ENCODE peak calls at places on chromosomes 4 and X, in six cellular contexts. J, Y, W, D, X and H are unnamed samples.

GRCh38 chr4:165874799-165875371 is 1.8 kb downstream of the TLL1 start:
- DNase-seq in J (peak; percentile 77), Y (no peak), W (no peak), D (no peak), X (peak; percentile 63), H (peak; percentile 37)

GRCh38 chr4:21593268-21594002 is 355.1 kb downstream of the KCNIP4 start:
- DNase-seq in J (no peak), Y (no peak), W (no peak), D (no peak), X (no peak), H (no peak)

GRCh38 chrX:84865113-84865512 is 138.6 kb upstream of the APOOL start:
- DNase-seq in J (no peak), Y (peak; percentile 2), W (no peak), D (no peak), X (no peak), H (no peak)

GRCh38 chr4:88195666-88196365 is 37.4 kb upstream of the ABCG2 start:
- DNase-seq in J (peak; percentile 73), Y (no peak), W (no peak), D (no peak), X (no peak), H (no peak)

GRCh38 chrX:66684196-66684595 is 45.3 kb upstream of the EDA2R start:
- DNase-seq in J (no peak), Y (no peak), W (no peak), D (no peak), X (no peak), H (no peak)

GRCh38 chr4:8547108-8547911 is 32.9 kb upstream of the GPR78 start:
- DNase-seq in J (peak; percentile 91), Y (peak; percentile 71), W (no peak), D (no peak), X (no peak), H (peak; percentile 48)

GRCh38 chr4:80926891-80927290 is 103.6 kb upstream of the BMP3 start:
- DNase-seq in J (no peak), Y (no peak), W (no peak), D (no peak), X (no peak), H (no peak)

GRCh38 chr4:154877110-154877760 is 96.2 kb downstream of the RBM46 start:
- DNase-seq in J (no peak), Y (peak; percentile 16), W (no peak), D (no peak), X (no peak), H (peak; percentile 14)

GRCh38 chr4:102640669-102641068 is 120.1 kb downstream of the MANBA start:
- DNase-seq in J (no peak), Y (peak; percentile 50), W (no peak), D (no peak), X (no peak), H (no peak)

GRCh38 chr4:106062452-106062875 is 167.2 kb downstream of the NPNT start:
- DNase-seq in J (no peak), Y (peak; percentile 64), W (peak; percentile 21), D (no peak), X (no peak), H (peak; percentile 59)

GRCh38 chr4:146582864-146583263 is 55.8 kb upstream of the POU4F2 start:
- DNase-seq in J (peak; percentile 50), Y (no peak), W (no peak), D (no peak), X (no peak), H (no peak)

GRCh38 chr4:146590801-146591200 is 47.9 kb upstream of the POU4F2 start:
- DNase-seq in J (no peak), Y (no peak), W (no peak), D (no peak), X (no peak), H (no peak)

GRCh38 chr4:146585761-146586333 is 52.8 kb upstream of the POU4F2 start:
- DNase-seq in J (peak; percentile 3), Y (peak; percentile 4), W (peak; percentile 28), D (no peak), X (no peak), H (no peak)
- H3K4me3 ChIP-seq in J (no peak overlapping the region), Y (no peak overlapping the region), W (no peak overlapping the region), D (no peak overlapping the region), X (no peak overlapping the region), H (no peak overlapping the region)

GRCh38 chr4:141109983-141110382 is 23.3 kb downstream of the RNF150 start:
- DNase-seq in J (peak; percentile 33), Y (no peak), W (no peak), D (no peak), X (no peak), H (no peak)
- TF ChIP-seq CTCF in J (peak; percentile 21), Y (peak; percentile 15), W (no peak), D (no peak), X (no peak), H (no peak)

GRCh38 chr4:113049421-113050355 is at the start of gene ANK2:
- DNase-seq in J (peak; percentile 95), Y (no peak), W (no peak), D (no peak), X (no peak), H (no peak)
- H3K4me3 ChIP-seq in J (peak within 1 kb of the TSS; percentile 49), Y (peak within 1 kb of the TSS; percentile 10), W (no peak within 1 kb of the TSS), D (no peak within 1 kb of the TSS), X (no peak within 1 kb of the TSS), H (no peak within 1 kb of the TSS)

GRCh38 chrX:134423606-134424005 is 36.4 kb upstream of the HPRT1 start:
- DNase-seq in J (no peak), Y (no peak), W (no peak), D (no peak), X (no peak), H (no peak)
- TF ChIP-seq CTCF in J (peak; percentile 18), Y (peak; percentile 36), W (peak; percentile 26), D (peak; percentile 10), X (peak; percentile 41), H (peak; percentile 32)

DNA sequence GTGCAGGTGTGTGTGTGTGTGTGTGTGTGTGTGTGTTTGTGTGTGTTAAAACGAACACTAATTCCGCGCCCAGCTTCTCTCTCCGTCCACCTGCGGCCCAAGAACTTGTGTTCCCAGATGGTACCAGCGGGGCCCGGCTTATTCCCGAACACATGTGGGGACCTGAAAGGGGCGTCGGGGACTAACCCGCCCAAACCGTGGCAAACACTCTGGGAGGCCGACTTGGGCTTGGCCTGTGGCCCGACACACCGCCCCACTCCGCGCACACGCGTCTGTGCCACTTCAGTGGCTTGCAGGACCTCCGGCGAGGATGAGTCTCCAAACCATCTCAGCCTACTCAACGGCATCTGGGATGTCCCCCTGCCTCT is 870 bp upstream of the HHIP start:
- DNase-seq in J (peak; percentile 45), Y (no peak), W (no peak), D (peak; percentile 7), X (no peak), H (no peak)
- H3K4me3 ChIP-seq in J (peak overlapping the region; percentile 58), Y (peak overlapping the region; percentile 84), W (peak overlapping the region; percentile 72), D (peak overlapping the region; percentile 48), X (peak overlapping the region; percentile 23), H (peak overlapping the region; percentile 64)

DNA sequence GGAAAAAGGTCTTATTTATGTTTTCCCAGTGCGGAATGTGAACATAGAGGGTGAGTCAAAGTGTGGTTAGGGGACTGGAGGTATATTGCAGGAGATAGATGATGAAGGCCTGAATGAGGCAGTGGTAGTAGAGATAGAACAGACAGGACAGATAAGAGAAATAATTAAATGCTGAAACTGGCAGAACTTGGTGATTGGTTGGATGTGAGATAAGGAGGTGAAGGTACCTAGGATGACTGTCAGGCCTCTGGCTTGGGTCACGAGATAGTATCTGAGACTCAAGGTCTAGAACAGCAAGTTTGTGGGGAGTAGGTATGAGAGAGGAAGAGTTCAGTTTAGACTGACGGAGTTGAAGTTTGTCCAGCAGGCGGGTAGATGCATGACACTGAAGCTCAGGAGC is 3.5 kb downstream of the MND1 start:
- DNase-seq in J (no peak), Y (no peak), W (no peak), D (no peak), X (no peak), H (no peak)
- TF ChIP-seq CTCF in J (no peak), Y (no peak), W (no peak), D (no peak), X (no peak), H (no peak)

DNA sequence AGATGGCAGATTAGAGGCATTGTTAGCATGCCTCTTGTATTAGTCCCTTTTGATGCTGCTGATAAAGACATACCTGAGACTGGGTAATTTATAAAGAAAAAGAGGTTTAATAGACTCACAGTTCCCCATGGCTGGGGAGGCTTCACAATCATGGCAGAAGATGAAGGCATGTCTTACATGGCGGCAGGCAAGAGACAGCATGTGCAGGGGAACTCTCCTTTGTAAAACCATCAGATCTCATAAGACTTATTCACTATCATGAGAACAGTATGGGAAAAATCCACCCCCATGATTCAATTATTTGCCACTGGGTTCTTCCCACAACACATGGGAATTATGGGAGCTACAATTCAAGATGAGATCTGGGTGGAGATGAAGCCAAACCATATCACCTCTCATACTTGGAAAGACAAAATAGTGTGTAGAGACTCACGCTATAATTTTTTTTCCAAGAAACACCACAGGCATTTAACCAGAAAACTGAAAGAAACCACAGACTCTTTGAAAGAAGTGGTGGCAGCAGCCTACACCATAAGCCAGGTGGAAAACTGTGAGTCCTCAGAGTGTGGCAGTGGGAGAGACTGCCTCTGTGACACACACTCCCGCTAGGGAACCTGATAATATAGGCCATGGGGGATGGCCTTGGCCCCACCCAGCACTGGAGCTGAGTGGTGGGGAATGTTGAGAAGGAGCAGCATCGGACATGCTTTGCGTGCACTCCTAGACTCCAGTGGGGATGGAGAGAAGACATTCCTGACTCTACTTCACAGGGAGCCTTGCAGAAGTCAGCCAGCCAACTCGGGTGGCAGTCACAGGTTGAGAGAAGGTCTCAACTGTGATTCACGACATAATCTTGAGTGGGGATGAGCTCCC is 51.5 kb downstream of the SLC2A9 start:
- DNase-seq in J (no peak), Y (no peak), W (no peak), D (no peak), X (no peak), H (no peak)
- H3K4me3 ChIP-seq in J (no peak overlapping the region), Y (no peak overlapping the region), W (no peak overlapping the region), D (no peak overlapping the region), X (no peak overlapping the region), H (no peak overlapping the region)

DNA sequence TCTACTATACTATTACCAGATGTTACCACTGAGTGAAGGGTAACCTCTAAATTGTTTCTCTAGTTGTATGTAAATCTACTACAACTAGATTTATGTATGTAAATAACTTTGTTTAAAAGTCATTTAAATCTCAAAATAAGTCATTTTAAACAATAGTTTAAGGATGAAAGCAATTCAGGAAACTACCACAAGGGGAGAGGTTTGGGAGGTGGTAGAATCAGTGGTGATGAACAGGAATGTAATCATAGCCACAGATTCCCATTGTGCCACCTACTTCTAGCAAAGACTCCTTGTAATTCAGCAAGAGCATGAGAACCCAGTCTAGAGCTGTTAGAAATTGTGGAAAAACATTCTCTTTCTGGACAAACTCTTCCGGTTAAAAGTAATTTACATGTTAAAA is 234.6 kb downstream of the SLC7A11 start:
- DNase-seq in J (peak; percentile 54), Y (no peak), W (no peak), D (no peak), X (no peak), H (no peak)
- TF ChIP-seq CTCF in J (peak; percentile 61), Y (peak; percentile 52), W (no peak), D (no peak), X (peak; percentile 4), H (peak; percentile 9)